ENCODE peak calls at places on chromosomes 6 and 20, in six cellular contexts. Y is tibial artery, X is upper lobe of right lung, P is OCI-LY7, R is Peyer's patch, C is GM04504. Q is an unnamed sample.

GRCh38 chr6:17912521-17912920 is 74.9 kb downstream of the KIF13A start:
- DNase-seq in Y (no peak), X (no peak), P (no peak), R (no peak), C (no peak), Q (no peak)

GRCh38 chr20:36173451-36173933 is 19.0 kb downstream of the EPB41L1 start:
- DNase-seq in Y (no peak), X (no peak), P (no peak), R (no peak), C (no peak), Q (no peak)

GRCh38 chr6:126919947-126920346 is 198.5 kb upstream of the RSPO3 start:
- DNase-seq in Y (no peak), X (no peak), P (no peak), R (no peak), C (peak; percentile 76), Q (no peak)

GRCh38 chr6:17589402-17590116 is 10.5 kb upstream of the FAM8A1 start:
- DNase-seq in Y (no peak), X (no peak), P (no peak), R (no peak), C (peak; percentile 75), Q (peak; percentile 30)

GRCh38 chr6:27545271-27546046 is 72.6 kb upstream of the ZNF184 start:
- DNase-seq in Y (no peak), X (no peak), P (no peak), R (no peak), C (no peak), Q (no peak)

GRCh38 chr6:131054392-131055250 is 8.4 kb downstream of the EPB41L2 start:
- DNase-seq in Y (no peak), X (no peak), P (peak; percentile 25), R (no peak), C (no peak), Q (no peak)

GRCh38 chr20:31708839-31709534 is 13.7 kb downstream of the BCL2L1 start:
- DNase-seq in Y (no peak), X (no peak), P (peak; percentile 96), R (no peak), C (no peak), Q (no peak)

GRCh38 chr6:157461000-157461915 is 80.3 kb downstream of the ZDHHC14 start:
- DNase-seq in Y (no peak), X (no peak), P (no peak), R (peak; percentile 34), C (no peak), Q (no peak)

GRCh38 chr6:37495199-37495913 is 4.3 kb downstream of the CCDC167 start:
- DNase-seq in Y (no peak), X (no peak), P (no peak), R (no peak), C (no peak), Q (no peak)

GRCh38 chr20:17621229-17621968 is 51.5 kb downstream of the DSTN start:
- DNase-seq in Y (peak; percentile 16), X (peak; percentile 32), P (no peak), R (no peak), C (no peak), Q (no peak)

GRCh38 chr6:89669002-89669401 is 30.5 kb upstream of the LYRM2 start:
- DNase-seq in Y (no peak), X (no peak), P (no peak), R (no peak), C (no peak), Q (no peak)

GRCh38 chr6:108904731-108905130 is 56.5 kb downstream of the ARMC2 start:
- DNase-seq in Y (no peak), X (no peak), P (peak; percentile 90), R (peak; percentile 47), C (no peak), Q (no peak)

GRCh38 chr20:11235058-11235457 is 561.3 kb upstream of the JAG1 start:
- DNase-seq in Y (no peak), X (no peak), P (no peak), R (no peak), C (peak; percentile 22), Q (no peak)

GRCh38 chr6:125780540-125781306 is 10.0 kb upstream of the NCOA7 start:
- DNase-seq in Y (peak; percentile 57), X (peak; percentile 74), P (peak; percentile 87), R (peak; percentile 68), C (peak; percentile 61), Q (peak; percentile 75)

GRCh38 chr20:7859371-7859802 is 80.9 kb downstream of the HAO1 start:
- DNase-seq in Y (no peak), X (no peak), P (peak; percentile 78), R (no peak), C (no peak), Q (no peak)

GRCh38 chr20:18628330-18628941 is 40.6 kb downstream of the DTD1 start:
- DNase-seq in Y (no peak), X (peak; percentile 66), P (peak; percentile 22), R (peak; percentile 18), C (no peak), Q (no peak)

GRCh38 chr6:117493470-117493869 is 11.0 kb downstream of the DCBLD1 start:
- DNase-seq in Y (no peak), X (no peak), P (no peak), R (no peak), C (no peak), Q (no peak)